ENCODE peak calls at places on chromosomes 12 and 14, in five cellular contexts. F is heart right ventricle, Y is epithelial cell of esophagus, V is A549, K is astrocyte of the cerebellum. A is an unnamed sample.

GRCh38 chr14:98136019-98136418 is 1136.0 kb downstream of the BCL11B start:
- DNase-seq in V (no peak), Y (no peak), F (no peak), K (no peak), A (no peak)

GRCh38 chr14:68576496-68577244 is 216.2 kb downstream of the ZFP36L1 start:
- DNase-seq in K (peak), V (peak), Y (no peak), F (no peak), A (peak)

GRCh38 chr12:120368789-120369475 is at the start of gene MSI1:
- DNase-seq in K (no peak), Y (no peak), V (no peak), F (no peak), A (no peak)

GRCh38 chr12:23222801-23223200 is 597.8 kb downstream of the ETNK1 start:
- DNase-seq in Y (peak), V (no peak), F (no peak), K (no peak), A (no peak)

GRCh38 chr12:58920102-58920955 is at the start of gene LRIG3:
- DNase-seq in Y (peak), V (peak), K (peak), F (peak), A (peak)

GRCh38 chr12:84912191-84913142 is at the start of gene SLC6A15:
- DNase-seq in K (peak), F (no peak), V (peak), Y (peak), A (peak)

GRCh38 chr12:43271659-43272058 is 280.3 kb downstream of the ADAMTS20 start:
- DNase-seq in K (no peak), Y (peak), V (no peak), F (no peak), A (peak)

GRCh38 chr12:59446156-59446555 is 149.7 kb upstream of the SLC16A7 start:
- DNase-seq in V (no peak), F (no peak), K (no peak), Y (no peak), A (no peak)

GRCh38 chr12:31655208-31655607 is 4.3 kb upstream of the ETFBKMT start:
- DNase-seq in Y (no peak), F (no peak), V (no peak), K (no peak), A (no peak)

GRCh38 chr12:59115995-59116394 is 195.7 kb upstream of the LRIG3 start:
- DNase-seq in Y (no peak), K (no peak), V (no peak), F (no peak), A (no peak)

GRCh38 chr14:24858052-24858451 is 191.9 kb downstream of the STXBP6 start:
- DNase-seq in Y (no peak), V (no peak), K (no peak), F (no peak), A (no peak)

GRCh38 chr12:7090222-7090998 is 1.8 kb downstream of the C1R start:
- DNase-seq in F (no peak), V (no peak), K (no peak), Y (peak), A (peak)

GRCh38 chr14:71117839-71118743 is 210.8 kb downstream of the PCNX1 start:
- DNase-seq in F (no peak), Y (peak), K (no peak), V (peak), A (no peak)
- H3K4me3 ChIP-seq in F (no peak), Y (no peak), K (no peak), V (no peak), A (no peak)

GRCh38 chr14:22865424-22866215 is 5.9 kb upstream of the LRP10 start:
- DNase-seq in V (no peak), Y (no peak), F (no peak), K (no peak), A (no peak)
- TF ChIP-seq CTCF in V (no peak), Y (peak), F (no peak), K (peak), A (peak)

GRCh38 chr12:19506497-19506896 is 67.2 kb downstream of the AEBP2 start:
- DNase-seq in Y (peak), F (no peak), V (no peak), K (no peak), A (no peak)
- H3K4me3 ChIP-seq in Y (no peak), F (no peak), V (no peak), K (no peak), A (no peak)

GRCh38 chr14:54718046-54718445 is 151.1 kb downstream of the SAMD4A start:
- DNase-seq in K (no peak), V (no peak), F (no peak), Y (no peak), A (no peak)

GRCh38 chr14:54713364-54713763 is 146.4 kb downstream of the SAMD4A start:
- DNase-seq in V (no peak), K (peak), Y (no peak), F (no peak), A (peak)

GRCh38 chr14:54712371-54712998 is 145.6 kb downstream of the SAMD4A start:
- DNase-seq in F (no peak), K (no peak), Y (no peak), V (no peak), A (peak)

GRCh38 chr14:54715811-54716210 is 148.9 kb downstream of the SAMD4A start:
- DNase-seq in V (no peak), F (no peak), Y (no peak), K (no peak), A (no peak)

GRCh38 chr14:54715244-54715643 is 148.3 kb downstream of the SAMD4A start:
- DNase-seq in V (no peak), K (no peak), Y (peak), F (no peak), A (peak)
- TF ChIP-seq CTCF in V (peak), K (peak), Y (no peak), F (peak), A (peak)

DNA sequence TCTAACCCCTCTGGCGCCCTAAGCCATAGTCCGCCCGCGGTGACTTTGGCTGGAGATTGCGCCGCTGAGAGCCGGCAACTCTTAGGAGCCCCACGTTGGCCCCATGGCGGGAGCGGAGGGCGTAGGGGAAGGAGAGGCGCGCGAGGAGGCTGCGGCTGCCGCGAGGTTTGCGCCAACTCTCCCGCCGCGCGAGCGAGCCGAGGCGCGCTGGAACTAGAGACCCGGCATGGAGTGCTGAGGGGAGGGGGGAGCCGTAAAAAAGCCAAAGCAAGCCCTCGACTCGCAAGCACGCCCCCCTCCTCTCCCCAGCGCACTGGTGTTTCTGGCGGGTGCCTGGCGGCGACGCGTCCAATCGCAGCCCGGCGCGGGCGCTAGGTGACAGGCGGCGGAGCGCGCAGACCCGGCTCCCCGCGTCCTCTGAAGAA is at the start of gene SYT10:
- DNase-seq in Y (peak), V (no peak), F (no peak), K (no peak), A (no peak)
- H3K4me3 ChIP-seq in Y (peak), V (peak), F (peak), K (peak), A (peak)

GRCh38 chr12:128976120-128976519 is 122.8 kb downstream of the GLT1D1 start:
- DNase-seq in Y (no peak), F (no peak), K (no peak), V (peak), A (no peak)
- TF ChIP-seq CTCF in Y (no peak), F (peak), K (no peak), V (no peak), A (no peak)

DNA sequence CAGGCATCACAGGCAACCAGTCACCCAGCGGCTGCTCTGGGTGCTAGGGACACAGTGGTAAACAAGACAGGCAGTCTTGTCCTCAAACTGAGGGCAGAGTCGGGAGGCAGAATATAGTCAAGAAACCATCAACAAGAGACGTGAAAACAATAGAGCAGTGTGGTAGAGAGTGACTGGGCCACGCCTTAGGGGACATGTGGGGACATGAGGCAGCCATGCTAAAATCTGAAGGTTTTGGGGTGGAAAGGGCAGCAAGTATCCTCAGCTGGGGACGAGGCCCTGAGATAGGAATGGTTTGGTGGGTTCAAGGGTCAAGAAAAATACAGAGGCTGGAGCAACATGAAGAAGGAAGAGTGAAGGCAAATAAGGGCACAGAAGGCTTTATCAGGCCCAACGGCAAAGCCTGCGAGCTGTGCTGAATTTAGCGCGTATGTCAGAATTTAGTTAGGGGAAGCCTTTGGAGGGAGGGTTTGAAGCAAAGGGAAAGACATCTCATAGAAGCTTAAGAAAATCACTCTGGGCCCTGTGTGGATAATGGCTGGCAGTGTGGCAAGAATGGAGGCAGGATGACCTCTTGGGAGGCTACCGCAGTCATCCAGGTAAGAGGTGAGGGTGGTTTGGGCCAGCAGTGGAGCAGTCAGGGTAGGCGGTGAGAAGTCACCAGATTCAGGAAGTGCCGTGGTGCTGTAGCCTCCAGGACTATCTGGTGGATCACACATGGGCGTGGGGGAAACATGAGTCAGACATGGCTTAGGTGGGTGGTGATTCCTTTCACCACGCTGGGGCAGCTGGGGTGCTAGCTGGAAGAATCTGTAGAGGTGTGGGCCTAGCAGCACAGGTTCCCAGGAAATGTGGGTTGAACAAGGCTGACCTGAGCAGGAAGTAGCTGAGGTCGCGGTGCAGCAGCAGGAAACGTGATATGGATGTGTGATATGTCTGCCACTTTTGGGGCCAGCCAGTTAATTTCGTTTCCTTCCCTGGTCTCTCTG is 3.0 kb downstream of the EVL start:
- DNase-seq in Y (peak), K (no peak), F (peak), V (no peak), A (peak)
- H3K4me3 ChIP-seq in Y (no peak), K (no peak), F (peak), V (no peak), A (no peak)

GRCh38 chr14:51704465-51705050 is 52.8 kb downstream of the FRMD6 start:
- DNase-seq in V (no peak), F (no peak), K (no peak), Y (no peak), A (no peak)
- TF ChIP-seq CTCF in V (no peak), F (no peak), K (no peak), Y (no peak), A (no peak)

GRCh38 chr14:72636094-72636493 is 257.8 kb downstream of the DPF3 start:
- DNase-seq in V (no peak), K (no peak), Y (peak), F (no peak), A (no peak)
- H3K4me3 ChIP-seq in V (no peak), K (no peak), Y (no peak), F (no peak), A (no peak)